ENCODE peak calls at places on chromosomes 1 and 21, in nine cellular contexts. W, X, K, E, G, A, B, N and J are unnamed samples.

GRCh38 chr1:35886606-35887431 is 3.8 kb downstream of the AGO1 start:
- DNase-seq in N (no peak), K (no peak), W (no peak), A (peak), B (no peak), E (no peak), X (no peak), G (no peak), J (peak)

GRCh38 chr1:76281306-76281705 is 206.8 kb downstream of the ST6GALNAC3 start:
- DNase-seq in N (no peak), A (no peak), G (no peak), E (no peak), X (no peak), W (no peak), B (no peak), K (no peak), J (no peak)

GRCh38 chr1:183498342-183498991 is 26.2 kb downstream of the SMG7 start:
- DNase-seq in A (no peak), B (no peak), E (no peak), N (no peak), G (no peak), K (no peak), W (no peak), X (no peak), J (no peak)

GRCh38 chr1:70666381-70667140 is 255.5 kb downstream of the CTH start:
- DNase-seq in E (no peak), K (no peak), X (no peak), A (no peak), W (peak), G (no peak), N (no peak), B (no peak), J (no peak)

GRCh38 chr1:17465186-17465585 is 25.7 kb upstream of the RCC2 start:
- DNase-seq in G (no peak), K (no peak), W (no peak), E (no peak), X (no peak), N (no peak), A (no peak), B (no peak), J (no peak)

GRCh38 chr1:59554011-59554673 is 257.2 kb downstream of the FGGY start:
- DNase-seq in E (no peak), K (no peak), N (no peak), G (no peak), W (no peak), A (no peak), B (no peak), X (no peak), J (no peak)

GRCh38 chr1:151011154-151011850 is 3.1 kb downstream of the PRUNE1 start:
- DNase-seq in E (no peak), A (peak), B (no peak), W (no peak), X (no peak), N (no peak), G (no peak), K (no peak), J (no peak)

GRCh38 chr21:45010096-45010495 is 64.3 kb upstream of the ADARB1 start:
- DNase-seq in B (peak), G (no peak), A (no peak), W (no peak), N (no peak), E (no peak), K (no peak), X (no peak), J (no peak)

GRCh38 chr1:70528591-70529333 is 117.7 kb downstream of the CTH start:
- DNase-seq in A (peak), E (peak), X (peak), N (peak), K (peak), W (no peak), G (peak), B (peak), J (peak)

GRCh38 chr1:205950280-205950679 is 7.0 kb upstream of the SLC26A9 start:
- DNase-seq in W (no peak), K (no peak), E (peak), X (no peak), G (no peak), B (peak), A (no peak), N (no peak), J (no peak)

GRCh38 chr1:52296345-52296744 is 69.7 kb downstream of the CC2D1B start:
- DNase-seq in E (peak), K (peak), X (peak), A (peak), W (peak), B (peak), G (no peak), N (peak), J (peak)

GRCh38 chr21:43818685-43819084 is 29.3 kb downstream of the RRP1 start:
- DNase-seq in W (no peak), B (no peak), N (no peak), G (no peak), E (no peak), A (no peak), K (no peak), X (no peak), J (no peak)

GRCh38 chr1:11531943-11532342 is 53.0 kb downstream of the DISP3 start:
- DNase-seq in K (no peak), B (no peak), E (no peak), A (no peak), G (no peak), X (no peak), N (no peak), W (no peak), J (no peak)

GRCh38 chr1:3019007-3019515 is 2.2 kb upstream of the ACTRT2 start:
- DNase-seq in B (no peak), E (no peak), G (no peak), W (no peak), K (no peak), N (no peak), X (no peak), A (no peak), J (no peak)

GRCh38 chr1:226355679-226356583 is 47.0 kb upstream of the LIN9 start:
- DNase-seq in N (no peak), W (no peak), B (peak), E (no peak), A (no peak), K (no peak), G (no peak), X (no peak), J (no peak)

GRCh38 chr1:101193733-101194169 is 43.1 kb upstream of the S1PR1 start:
- DNase-seq in G (no peak), N (no peak), A (peak), X (no peak), E (peak), K (no peak), B (no peak), W (no peak), J (no peak)

GRCh38 chr1:89754518-89754917 is 66.3 kb upstream of the LRRC8D start:
- DNase-seq in E (no peak), N (no peak), K (no peak), G (no peak), A (peak), B (peak), X (no peak), W (no peak), J (no peak)

GRCh38 chr1:158930504-158930903 is 848 bp upstream of the PYHIN1 start:
- DNase-seq in K (no peak), E (no peak), A (no peak), N (no peak), X (no peak), W (no peak), B (no peak), G (no peak), J (no peak)

GRCh38 chr1:168987923-168988322 is 118.6 kb upstream of the ATP1B1 start:
- DNase-seq in N (no peak), X (no peak), K (no peak), E (no peak), A (no peak), W (no peak), G (no peak), B (no peak), J (no peak)

GRCh38 chr1:229323885-229324553 is 18.8 kb downstream of the CCSAP start:
- DNase-seq in B (no peak), K (no peak), W (no peak), N (no peak), G (no peak), X (no peak), E (no peak), A (no peak), J (no peak)

GRCh38 chr21:25862112-25862511 is 127.3 kb downstream of the GABPA start:
- DNase-seq in K (no peak), B (no peak), X (no peak), W (no peak), E (no peak), G (no peak), N (no peak), A (no peak), J (no peak)

GRCh38 chr1:157231844-157232550 is 93.8 kb upstream of the ETV3 start:
- DNase-seq in G (no peak), W (no peak), B (no peak), K (no peak), A (no peak), X (no peak), N (no peak), E (no peak), J (no peak)

GRCh38 chr1:29703596-29703995 is 467.3 kb downstream of the PTPRU start:
- DNase-seq in W (peak), E (peak), G (peak), K (peak), B (peak), X (peak), A (peak), N (peak), J (peak)

GRCh38 chr1:61182049-61182448 is 99.7 kb downstream of the NFIA start:
- DNase-seq in K (peak), G (no peak), A (no peak), X (no peak), E (no peak), W (no peak), N (no peak), B (peak), J (no peak)

GRCh38 chr1:58927026-58927721 is 143.3 kb upstream of the JUN start:
- DNase-seq in G (no peak), N (no peak), K (no peak), A (no peak), X (peak), W (no peak), E (peak), B (no peak), J (no peak)

GRCh38 chr1:185733818-185734709 is at the start of gene HMCN1:
- DNase-seq in B (peak), E (peak), X (peak), N (peak), K (peak), W (peak), G (peak), A (peak), J (peak)

GRCh38 chr1:47871799-47872353 is 125.3 kb downstream of the TRABD2B start:
- DNase-seq in N (no peak), G (no peak), W (peak), A (no peak), K (no peak), B (no peak), X (no peak), E (no peak), J (no peak)

GRCh38 chr1:160494620-160495019 is 28.4 kb downstream of the SLAMF6 start:
- DNase-seq in E (no peak), G (no peak), A (peak), N (no peak), W (no peak), K (no peak), B (no peak), X (no peak), J (no peak)

GRCh38 chr1:10253755-10254154 is 43.4 kb downstream of the KIF1B start:
- DNase-seq in K (peak), X (no peak), W (peak), A (peak), N (no peak), B (peak), E (peak), G (no peak), J (no peak)

GRCh38 chr1:115807723-115808122 is 33.2 kb downstream of the NHLH2 start:
- DNase-seq in W (peak), E (peak), K (peak), N (peak), B (peak), X (peak), G (peak), A (peak), J (peak)

GRCh38 chr21:45868488-45868887 is 113.1 kb upstream of the COL6A1 start:
- DNase-seq in X (no peak), B (no peak), E (no peak), N (no peak), G (no peak), A (no peak), K (no peak), W (no peak), J (no peak)

GRCh38 chr1:10625554-10625953 is 150.8 kb downstream of the PEX14 start:
- DNase-seq in A (no peak), G (no peak), X (no peak), K (no peak), B (no peak), N (no peak), W (no peak), E (no peak), J (no peak)